ENCODE peak calls at places on chromosomes 4 and X, in four cellular contexts. One of them, this sample, is unnamed.
A peak's percentile ranks its signal among the peaks of the same experiment; 100 is the strongest.

GRCh38 chr4:4613126-4613465 is 71.2 kb upstream of the STX18 start:
- DNase-seq in epithelial cell of esophagus: no peak
- DNase-seq in CD8-positive, alpha-beta T cell: no peak
- DNase-seq in GM10248: no peak
- DNase-seq in this sample: no peak

GRCh38 chr4:636628-636950 is 11.2 kb downstream of the PDE6B start:
- DNase-seq in CD8-positive, alpha-beta T cell: no peak
- DNase-seq in GM10248: no peak
- DNase-seq in epithelial cell of esophagus: no peak
- DNase-seq in this sample: no peak

GRCh38 chrX:39988496-39988895 is 109.3 kb downstream of the BCOR start:
- DNase-seq in GM10248: no peak
- DNase-seq in CD8-positive, alpha-beta T cell: no peak
- DNase-seq in epithelial cell of esophagus: no peak
- DNase-seq in this sample: no peak

GRCh38 chr4:1601852-1602525 is 82.1 kb downstream of the FAM53A start:
- DNase-seq in CD8-positive, alpha-beta T cell: no peak
- DNase-seq in GM10248: no peak
- DNase-seq in epithelial cell of esophagus: no peak
- DNase-seq in this sample: peak; percentile 19

GRCh38 chrX:6169407-6169806 is 59.3 kb downstream of the NLGN4X start:
- DNase-seq in CD8-positive, alpha-beta T cell: no peak
- DNase-seq in epithelial cell of esophagus: no peak
- DNase-seq in GM10248: no peak
- DNase-seq in this sample: no peak

GRCh38 chr4:123672987-123673386 is 276.4 kb downstream of the SPRY1 start:
- DNase-seq in CD8-positive, alpha-beta T cell: no peak
- DNase-seq in epithelial cell of esophagus: peak; percentile 66
- DNase-seq in GM10248: no peak
- DNase-seq in this sample: no peak

GRCh38 chr4:19380600-19380999 is 871.1 kb upstream of the SLIT2 start:
- DNase-seq in GM10248: no peak
- DNase-seq in epithelial cell of esophagus: peak; percentile 54
- DNase-seq in CD8-positive, alpha-beta T cell: no peak
- DNase-seq in this sample: no peak

GRCh38 chr4:123359449-123360306 is 36.9 kb upstream of the SPRY1 start:
- DNase-seq in CD8-positive, alpha-beta T cell: no peak
- DNase-seq in epithelial cell of esophagus: peak; percentile 41
- DNase-seq in GM10248: no peak
- DNase-seq in this sample: no peak

GRCh38 chr4:77931452-77932135 is 69.0 kb downstream of the MRPL1 start:
- DNase-seq in CD8-positive, alpha-beta T cell: no peak
- DNase-seq in epithelial cell of esophagus: peak; percentile 73
- DNase-seq in GM10248: no peak
- DNase-seq in this sample: no peak

GRCh38 chr4:80185787-80186548 is 11.3 kb upstream of the PRDM8 start:
- DNase-seq in CD8-positive, alpha-beta T cell: no peak
- DNase-seq in epithelial cell of esophagus: no peak
- DNase-seq in GM10248: no peak
- DNase-seq in this sample: no peak

GRCh38 chr4:186137193-186137792 is 32.8 kb downstream of the FAM149A start:
- DNase-seq in epithelial cell of esophagus: peak; percentile 28
- DNase-seq in CD8-positive, alpha-beta T cell: no peak
- DNase-seq in GM10248: no peak
- DNase-seq in this sample: no peak

GRCh38 chr4:132382243-132382642 is 766.9 kb upstream of the PCDH10 start:
- DNase-seq in epithelial cell of esophagus: no peak
- DNase-seq in GM10248: no peak
- DNase-seq in CD8-positive, alpha-beta T cell: no peak
- DNase-seq in this sample: no peak

GRCh38 chr4:106583567-106583966 is 215.0 kb upstream of the GIMD1 start:
- DNase-seq in epithelial cell of esophagus: peak; percentile 95
- DNase-seq in GM10248: no peak
- DNase-seq in CD8-positive, alpha-beta T cell: no peak
- DNase-seq in this sample: no peak

GRCh38 chrX:69379412-69379811 is 124.7 kb upstream of the NALF2 start:
- DNase-seq in CD8-positive, alpha-beta T cell: no peak
- DNase-seq in GM10248: no peak
- DNase-seq in epithelial cell of esophagus: no peak
- DNase-seq in this sample: no peak

GRCh38 chrX:42485621-42486020 is 292.3 kb downstream of the PPP1R2C start:
- DNase-seq in epithelial cell of esophagus: peak; percentile 42
- DNase-seq in GM10248: no peak
- DNase-seq in CD8-positive, alpha-beta T cell: no peak
- DNase-seq in this sample: no peak

GRCh38 chrX:153668423-153669173 is 5.0 kb downstream of the PNCK start:
- DNase-seq in CD8-positive, alpha-beta T cell: no peak
- DNase-seq in GM10248: no peak
- DNase-seq in epithelial cell of esophagus: no peak
- DNase-seq in this sample: no peak

GRCh38 chr4:137238456-137238855 is 293.8 kb downstream of the PCDH18 start:
- DNase-seq in epithelial cell of esophagus: no peak
- DNase-seq in GM10248: no peak
- DNase-seq in CD8-positive, alpha-beta T cell: no peak
- DNase-seq in this sample: no peak

GRCh38 chr4:64718091-64718490 is 308.8 kb upstream of the TECRL start:
- DNase-seq in GM10248: no peak
- DNase-seq in CD8-positive, alpha-beta T cell: no peak
- DNase-seq in epithelial cell of esophagus: peak; percentile 4
- DNase-seq in this sample: no peak

GRCh38 chr4:84938316-84938715 is 28.2 kb downstream of the WDFY3 start:
- DNase-seq in epithelial cell of esophagus: peak; percentile 53
- DNase-seq in CD8-positive, alpha-beta T cell: no peak
- DNase-seq in GM10248: no peak
- DNase-seq in this sample: no peak

GRCh38 chr4:153383131-153383530 is 38.6 kb downstream of the MND1 start:
- DNase-seq in CD8-positive, alpha-beta T cell: no peak
- DNase-seq in GM10248: no peak
- DNase-seq in epithelial cell of esophagus: no peak
- DNase-seq in this sample: no peak

GRCh38 chr4:2843909-2844584 is 403 bp downstream of the ADD1 start:
- DNase-seq in CD8-positive, alpha-beta T cell: no peak
- DNase-seq in epithelial cell of esophagus: peak; percentile 22
- DNase-seq in GM10248: peak; percentile 26
- DNase-seq in this sample: peak; percentile 73

GRCh38 chrX:97622111-97622510 is 738.4 kb downstream of the RPA4 start:
- DNase-seq in epithelial cell of esophagus: no peak
- DNase-seq in GM10248: no peak
- DNase-seq in CD8-positive, alpha-beta T cell: no peak
- DNase-seq in this sample: no peak

GRCh38 chr4:42632653-42633382 is 24.1 kb downstream of the ATP8A1 start:
- DNase-seq in epithelial cell of esophagus: no peak
- DNase-seq in CD8-positive, alpha-beta T cell: no peak
- DNase-seq in GM10248: no peak
- DNase-seq in this sample: no peak

GRCh38 chr4:164748375-164748774 is 5.6 kb upstream of the SMIM31 start:
- DNase-seq in GM10248: peak; percentile 16
- DNase-seq in CD8-positive, alpha-beta T cell: no peak
- DNase-seq in epithelial cell of esophagus: peak; percentile 33
- DNase-seq in this sample: no peak

GRCh38 chr4:40915318-40916217 is 165.8 kb downstream of the NSUN7 start:
- DNase-seq in CD8-positive, alpha-beta T cell: no peak
- DNase-seq in GM10248: no peak
- DNase-seq in epithelial cell of esophagus: peak; percentile 32
- DNase-seq in this sample: no peak

GRCh38 chrX:116272328-116272727 is 101.8 kb downstream of the AGTR2 start:
- DNase-seq in epithelial cell of esophagus: peak; percentile 91
- DNase-seq in CD8-positive, alpha-beta T cell: no peak
- DNase-seq in GM10248: no peak
- DNase-seq in this sample: no peak

GRCh38 chr4:121594796-121595526 is 101.8 kb downstream of the ANXA5 start:
- DNase-seq in GM10248: no peak
- DNase-seq in CD8-positive, alpha-beta T cell: no peak
- DNase-seq in epithelial cell of esophagus: peak; percentile 65
- DNase-seq in this sample: no peak

GRCh38 chr4:79623125-79623905 is 215.3 kb upstream of the GK2 start:
- DNase-seq in CD8-positive, alpha-beta T cell: no peak
- DNase-seq in GM10248: no peak
- DNase-seq in epithelial cell of esophagus: no peak
- DNase-seq in this sample: no peak

GRCh38 chr4:152676052-152676854 is 3.5 kb downstream of the TMEM154 start:
- DNase-seq in GM10248: no peak
- DNase-seq in CD8-positive, alpha-beta T cell: no peak
- DNase-seq in epithelial cell of esophagus: peak; percentile 29
- DNase-seq in this sample: no peak

GRCh38 chrX:39894626-39895025 is 203.1 kb downstream of the BCOR start:
- DNase-seq in GM10248: no peak
- DNase-seq in CD8-positive, alpha-beta T cell: no peak
- DNase-seq in epithelial cell of esophagus: no peak
- DNase-seq in this sample: no peak

DNA sequence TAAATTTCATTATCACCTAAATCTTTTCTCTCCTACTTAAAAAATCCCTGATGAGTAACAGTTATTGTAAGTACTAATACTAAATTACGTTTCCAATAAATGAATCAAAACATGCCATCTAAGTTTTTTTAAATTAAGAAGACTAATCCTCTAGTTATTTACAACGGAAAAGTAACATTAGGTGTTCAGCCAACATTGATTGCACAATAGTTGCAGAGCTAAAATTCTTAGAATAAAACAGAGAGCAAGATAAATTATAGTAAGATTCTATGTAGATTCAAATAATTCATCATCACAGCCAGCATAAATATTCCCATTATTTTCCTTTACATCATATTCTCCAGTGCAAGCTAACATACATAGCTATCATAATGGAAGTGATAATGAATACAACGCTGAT is 139.2 kb downstream of the HDX start:
- DNase-seq in epithelial cell of esophagus: no peak
- DNase-seq in GM10248: no peak
- DNase-seq in CD8-positive, alpha-beta T cell: no peak
- DNase-seq in this sample: no peak
- TF ChIP-seq CTCF in epithelial cell of esophagus: no peak
- TF ChIP-seq CTCF in GM10248: no peak
- TF ChIP-seq CTCF in CD8-positive, alpha-beta T cell: no peak
- TF ChIP-seq CTCF in this sample: no peak

DNA sequence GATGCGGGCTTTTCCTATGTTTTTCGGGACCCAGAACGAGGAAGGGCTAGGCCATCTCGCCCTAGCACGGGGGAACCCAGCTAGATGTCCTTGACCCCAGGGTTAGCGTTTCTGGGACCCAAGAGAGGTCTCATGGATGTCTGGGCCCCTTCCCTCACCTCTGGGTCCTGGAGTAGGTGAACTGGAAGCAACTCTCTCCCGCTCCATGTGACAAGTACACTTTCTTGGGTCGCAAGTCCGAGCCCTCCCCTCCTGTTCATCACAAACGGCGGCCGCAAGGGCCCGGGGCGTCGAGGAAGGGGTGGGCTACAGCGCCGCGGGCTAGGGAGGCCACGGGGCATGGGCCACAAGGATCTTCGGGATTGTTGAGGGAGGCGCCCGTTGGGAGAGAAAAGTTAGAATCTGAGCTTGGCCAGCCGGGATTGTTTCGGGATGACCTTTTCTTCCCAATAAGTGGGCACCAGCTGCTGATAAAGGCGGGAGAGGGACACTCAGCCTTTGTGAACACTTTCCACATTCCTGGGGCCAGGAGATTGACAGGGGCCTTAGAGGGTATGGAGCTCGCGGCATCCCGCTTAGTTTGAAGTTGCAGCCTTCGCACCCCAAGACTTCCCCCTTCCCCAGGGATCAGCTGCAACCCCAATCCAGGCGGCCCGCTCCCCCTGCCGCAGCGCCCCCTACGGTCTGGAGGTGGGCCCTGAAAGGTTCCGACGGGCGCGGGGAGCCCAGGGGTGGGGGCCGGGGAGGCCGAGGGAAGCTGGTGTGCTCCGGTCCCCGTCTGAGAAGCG is 137.0 kb upstream of the ZIC3 start:
- DNase-seq in GM10248: no peak
- DNase-seq in CD8-positive, alpha-beta T cell: no peak
- DNase-seq in epithelial cell of esophagus: no peak
- DNase-seq in this sample: peak; percentile 20
- TF ChIP-seq CTCF in GM10248: no peak
- TF ChIP-seq CTCF in CD8-positive, alpha-beta T cell: no peak
- TF ChIP-seq CTCF in epithelial cell of esophagus: no peak
- TF ChIP-seq CTCF in this sample: peak; percentile 25

GRCh38 chrX:103538728-103539127 is 19.4 kb upstream of the RAB40A start:
- DNase-seq in GM10248: no peak
- DNase-seq in CD8-positive, alpha-beta T cell: no peak
- DNase-seq in epithelial cell of esophagus: peak; percentile 48
- DNase-seq in this sample: no peak
- TF ChIP-seq CTCF in GM10248: no peak
- TF ChIP-seq CTCF in CD8-positive, alpha-beta T cell: no peak
- TF ChIP-seq CTCF in epithelial cell of esophagus: no peak
- TF ChIP-seq CTCF in this sample: no peak

DNA sequence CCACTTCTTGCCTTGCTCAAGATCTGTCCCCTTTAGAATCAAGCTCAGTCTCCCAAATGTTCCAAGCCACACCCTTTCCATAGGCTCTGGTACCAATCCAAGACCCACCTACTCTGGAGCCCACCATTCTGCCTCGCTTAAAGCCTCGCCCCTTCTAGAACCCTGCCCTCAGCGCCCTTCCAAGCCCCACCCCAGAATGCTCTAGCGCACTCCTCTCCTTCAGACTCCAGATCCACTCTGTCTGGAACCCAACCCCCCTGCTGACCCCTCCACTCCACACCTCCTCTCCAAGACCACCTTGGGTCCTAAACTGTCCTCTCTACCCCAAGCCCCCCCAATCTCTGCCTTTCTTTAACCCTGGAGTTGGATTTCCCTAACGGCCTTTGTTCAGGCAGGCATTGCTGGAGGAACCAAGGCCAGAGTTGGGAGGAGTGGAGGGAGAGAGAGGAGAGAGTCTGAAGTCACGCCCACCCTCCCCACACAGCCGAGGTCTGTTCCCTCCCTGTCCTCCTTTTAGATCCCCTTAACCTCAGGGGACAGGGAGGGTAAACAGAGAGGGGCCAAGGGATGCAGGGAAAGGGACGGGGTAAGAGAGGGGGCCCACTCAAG is 2.4 kb upstream of the PRICKLE3 start:
- DNase-seq in epithelial cell of esophagus: no peak
- DNase-seq in CD8-positive, alpha-beta T cell: no peak
- DNase-seq in GM10248: no peak
- DNase-seq in this sample: no peak
- TF ChIP-seq CTCF in epithelial cell of esophagus: no peak
- TF ChIP-seq CTCF in CD8-positive, alpha-beta T cell: no peak
- TF ChIP-seq CTCF in GM10248: no peak
- TF ChIP-seq CTCF in this sample: no peak

This sample was measured in glutamatergic neuron.